ENCODE peak calls at places on chromosomes 11 and 22, in nine cellular contexts. I, S, F, P, V, C, R, B and Z are unnamed samples.

GRCh38 chr11:86593833-86594232 is 78.6 kb downstream of the ME3 start:
- DNase-seq in I (no peak), S (no peak), F (no peak), P (no peak), V (no peak), C (no peak), R (no peak), B (no peak), Z (no peak)

GRCh38 chr11:30422389-30422788 is 99.5 kb downstream of the ARL14EP start:
- DNase-seq in I (no peak), S (no peak), F (no peak), P (no peak), V (no peak), C (no peak), R (no peak), B (no peak), Z (no peak)

GRCh38 chr22:31347251-31348008 is 1.3 kb upstream of the PATZ1 start:
- DNase-seq in I (peak), S (peak), F (peak), P (peak), V (peak), C (peak), R (peak), B (peak), Z (peak)

GRCh38 chr11:83102806-83103205 is 31.1 kb upstream of the RAB30 start:
- DNase-seq in I (no peak), S (no peak), F (no peak), P (no peak), V (no peak), C (no peak), R (no peak), B (no peak), Z (no peak)

GRCh38 chr11:48063424-48063978 is 83.1 kb downstream of the PTPRJ start:
- DNase-seq in I (peak), S (no peak), F (no peak), P (no peak), V (no peak), C (no peak), R (peak), B (no peak), Z (peak)

GRCh38 chr11:125890447-125891100 is 3.1 kb downstream of the HYLS1 start:
- DNase-seq in I (peak), S (no peak), F (no peak), P (no peak), V (no peak), C (no peak), R (no peak), B (no peak), Z (no peak)

GRCh38 chr22:37784829-37785495 is 22.8 kb upstream of the GCAT start:
- DNase-seq in I (no peak), S (no peak), F (no peak), P (no peak), V (peak), C (no peak), R (no peak), B (peak), Z (no peak)

GRCh38 chr11:494761-495536 is 12.1 kb downstream of the RNH1 start:
- DNase-seq in I (no peak), S (no peak), F (no peak), P (peak), V (no peak), C (no peak), R (no peak), B (no peak), Z (no peak)

GRCh38 chr11:2294340-2295290 is 7.1 kb downstream of the C11orf21 start:
- DNase-seq in I (no peak), S (no peak), F (no peak), P (peak), V (no peak), C (no peak), R (no peak), B (no peak), Z (no peak)

GRCh38 chr11:36088234-36088975 is 144.5 kb downstream of the LDLRAD3 start:
- DNase-seq in I (no peak), S (no peak), F (no peak), P (no peak), V (no peak), C (no peak), R (peak), B (no peak), Z (peak)

GRCh38 chr11:66101055-66101454 is 31.0 kb downstream of the PACS1 start:
- DNase-seq in I (no peak), S (no peak), F (no peak), P (no peak), V (no peak), C (no peak), R (no peak), B (no peak), Z (no peak)

GRCh38 chr11:92225206-92225562 is 566 bp downstream of the FAT3 start:
- DNase-seq in I (no peak), S (no peak), F (no peak), P (no peak), V (no peak), C (peak), R (no peak), B (peak), Z (no peak)